ENCODE peak calls at places on chromosomes 7 and 10, in five cellular contexts. R is progenitor cell of endocrine pancreas, P is GM20000, J is occipital lobe, K is CMK. Q is an unnamed sample.

GRCh38 chr7:121624922-121625321 is 228.8 kb upstream of the FAM3C start:
- DNase-seq in K (no peak), P (no peak), R (no peak), J (no peak), Q (no peak)

GRCh38 chr10:7410800-7411670 is at the start of gene SFMBT2:
- DNase-seq in J (peak), P (peak), K (no peak), R (peak), Q (peak)

GRCh38 chr7:140475747-140476333 is 3.5 kb downstream of the MKRN1 start:
- DNase-seq in K (no peak), P (peak), R (no peak), J (no peak), Q (peak)

GRCh38 chr7:2637505-2638223 is 5.9 kb downstream of the TTYH3 start:
- DNase-seq in J (no peak), P (peak), K (no peak), R (no peak), Q (peak)

GRCh38 chr7:84412161-84412969 is 217.8 kb upstream of the SEMA3A start:
- DNase-seq in P (no peak), K (no peak), R (no peak), J (no peak), Q (no peak)

GRCh38 chr7:149717481-149717880 is 55.9 kb downstream of the ZNF467 start:
- DNase-seq in P (no peak), R (no peak), K (no peak), J (no peak), Q (no peak)

GRCh38 chr7:87342231-87342630 is 3.2 kb upstream of the CROT start:
- DNase-seq in K (no peak), R (no peak), J (no peak), P (no peak), Q (no peak)

GRCh38 chr10:70441161-70441876 is at the start of gene NODAL:
- DNase-seq in R (no peak), P (no peak), K (no peak), J (no peak), Q (no peak)

GRCh38 chr10:43899224-43899959 is 250.7 kb upstream of the ZNF32 start:
- DNase-seq in P (no peak), R (no peak), K (no peak), J (no peak), Q (no peak)

GRCh38 chr7:123502216-123502615 is 32.2 kb downstream of the IQUB start:
- DNase-seq in P (no peak), J (no peak), R (no peak), K (no peak), Q (no peak)

GRCh38 chr10:79184649-79185048 is 115.9 kb downstream of the ZMIZ1 start:
- DNase-seq in R (no peak), K (no peak), P (no peak), J (no peak), Q (no peak)

GRCh38 chr7:105215182-105215581 is 173.5 kb downstream of the SRPK2 start:
- DNase-seq in J (no peak), K (no peak), P (no peak), R (no peak), Q (no peak)

GRCh38 chr7:131328387-131329175 is 905 bp downstream of the MKLN1 start:
- DNase-seq in P (peak), R (no peak), J (no peak), K (no peak), Q (no peak)

GRCh38 chr10:89548673-89549072 is 13.3 kb upstream of the SLC16A12 start:
- DNase-seq in J (no peak), R (no peak), K (no peak), P (no peak), Q (no peak)

GRCh38 chr10:66917104-66917503 is 8.7 kb upstream of the LRRTM3 start:
- DNase-seq in R (no peak), P (no peak), J (no peak), K (no peak), Q (no peak)

GRCh38 chr10:1600861-1601260 is 136.5 kb downstream of the ADARB2 start:
- DNase-seq in K (no peak), J (no peak), R (no peak), P (no peak), Q (no peak)

GRCh38 chr10:98481418-98481945 is 34.7 kb upstream of the HPS1 start:
- DNase-seq in J (no peak), K (no peak), P (no peak), R (no peak), Q (no peak)

GRCh38 chr10:74314166-74314565 is 163.1 kb downstream of the ADK start:
- DNase-seq in R (no peak), P (no peak), K (no peak), J (no peak), Q (no peak)

GRCh38 chr7:53119514-53119933 is 84.1 kb downstream of the POM121L12 start:
- DNase-seq in K (no peak), P (no peak), J (no peak), R (no peak), Q (no peak)

GRCh38 chr10:69866688-69867461 is 65.2 kb downstream of the COL13A1 start:
- DNase-seq in J (no peak), R (no peak), K (no peak), P (no peak), Q (no peak)